ENCODE peak calls at places on chromosomes 4 and X, in four cellular contexts. E is lower leg skin, N is ascending aorta, P is tibial artery. M is an unnamed sample.

GRCh38 chrX:18983711-18984380 is at the start of gene PHKA2:
- DNase-seq in E (peak), N (peak), P (peak), M (peak)

GRCh38 chrX:129793604-129794191 is 13.9 kb downstream of the SASH3 start:
- DNase-seq in E (peak), N (peak), P (no peak), M (no peak)

GRCh38 chr4:140754918-140755810 is 1.0 kb downstream of the TBC1D9 start:
- DNase-seq in E (no peak), N (no peak), P (no peak), M (no peak)

GRCh38 chrX:24395775-24396174 is 35.3 kb downstream of the SUPT20HL1 start:
- DNase-seq in E (no peak), N (peak), P (no peak), M (no peak)

GRCh38 chr4:121057466-121057911 is 14.8 kb downstream of the NDNF start:
- DNase-seq in E (no peak), N (no peak), P (no peak), M (no peak)

GRCh38 chrX:65407157-65407626 is 127.4 kb downstream of the LAS1L start:
- DNase-seq in E (no peak), N (no peak), P (no peak), M (no peak)

GRCh38 chrX:40485427-40485826 is 95.3 kb upstream of the ATP6AP2 start:
- DNase-seq in E (no peak), N (no peak), P (no peak), M (no peak)

GRCh38 chr4:1300466-1301455 is 11.1 kb downstream of the MAEA start:
- DNase-seq in E (no peak), N (peak), P (no peak), M (no peak)

GRCh38 chr4:24488399-24489164 is 95.8 kb downstream of the DHX15 start:
- DNase-seq in E (peak), N (peak), P (peak), M (peak)

GRCh38 chrX:154384284-154384892 is 5.3 kb downstream of the EMD start:
- DNase-seq in E (no peak), N (no peak), P (no peak), M (no peak)

GRCh38 chrX:50813843-50814661 is at the start of gene SHROOM4:
- DNase-seq in E (peak), N (peak), P (peak), M (no peak)

GRCh38 chr4:124386163-124386562 is 326.4 kb downstream of the ANKRD50 start:
- DNase-seq in E (no peak), N (no peak), P (no peak), M (no peak)

GRCh38 chrX:114582698-114583395 is 1.0 kb upstream of the HTR2C start:
- DNase-seq in E (no peak), N (no peak), P (no peak), M (no peak)

GRCh38 chr4:140829825-140830224 is 73.6 kb upstream of the TBC1D9 start:
- DNase-seq in E (no peak), N (no peak), P (no peak), M (no peak)